ENCODE peak calls at places on chromosomes 6 and 20, in ten cellular contexts. O is AG20443; D is trophoblast cell; W is lung microvascular endothelial cell; U is psoas muscle; Q is heart left ventricle; G is tibial artery; H is endothelial cell; N is activated CD8-positive, alpha-beta memory T cell treated with anti-CD3 and anti-CD28 coated beads for 4 hours; J is GDM1. C is an unnamed sample.

GRCh38 chr6:85124472-85125428 is 325.1 kb upstream of the NT5E start:
- DNase-seq in O (peak; percentile 26), D (no peak), W (no peak), U (no peak), Q (no peak), G (no peak), H (no peak), N (no peak), J (no peak), C (no peak)

GRCh38 chr6:113813207-113813606 is 43.9 kb upstream of the MARCKS start:
- DNase-seq in O (peak; percentile 73), D (no peak), W (no peak), U (no peak), Q (no peak), G (no peak), H (no peak), N (no peak), J (no peak), C (no peak)

GRCh38 chr6:46925563-46926253 is 4.0 kb upstream of the ADGRF5 start:
- DNase-seq in O (peak; percentile 60), D (peak; percentile 94), W (peak; percentile 43), U (no peak), Q (no peak), G (peak; percentile 69), H (no peak), N (no peak), J (no peak), C (peak; percentile 56)

GRCh38 chr20:37539956-37540455 is 12.3 kb upstream of the BLCAP start:
- DNase-seq in O (no peak), D (no peak), W (no peak), U (no peak), Q (no peak), G (no peak), H (no peak), N (no peak), J (peak; percentile 20), C (no peak)

GRCh38 chr20:17456226-17456625 is 75.0 kb downstream of the BFSP1 start:
- DNase-seq in O (no peak), D (no peak), W (no peak), U (no peak), Q (no peak), G (no peak), H (no peak), N (no peak), J (no peak), C (no peak)

GRCh38 chr20:62511300-62511914 is 35.6 kb upstream of the GATA5 start:
- DNase-seq in O (no peak), D (no peak), W (no peak), U (peak; percentile 91), Q (no peak), G (no peak), H (no peak), N (no peak), J (no peak), C (no peak)

GRCh38 chr6:73180718-73181619 is 44.3 kb downstream of the KHDC1L start:
- DNase-seq in O (peak; percentile 65), D (peak; percentile 2), W (peak; percentile 58), U (no peak), Q (no peak), G (no peak), H (no peak), N (no peak), J (peak; percentile 2), C (peak; percentile 60)

GRCh38 chr6:166910601-166911000 is 45.7 kb downstream of the RNASET2 start:
- DNase-seq in O (peak; percentile 4), D (no peak), W (no peak), U (no peak), Q (no peak), G (no peak), H (no peak), N (no peak), J (no peak), C (no peak)

GRCh38 chr6:135995160-135995898 is 143.8 kb downstream of the PDE7B start:
- DNase-seq in O (peak; percentile 57), D (no peak), W (peak; percentile 85), U (no peak), Q (no peak), G (no peak), H (no peak), N (no peak), J (no peak), C (no peak)

C was measured in hepatocyte.